ENCODE peak calls at places on chromosome 14, in seven cellular contexts. One of them, this sample, is unnamed.

GRCh38 chr14:55062517-55063351 is 11.3 kb downstream of the MAPK1IP1L start:
- DNase-seq in psoas muscle: peak; percentile 29
- DNase-seq in K562: no peak
- DNase-seq in neuronal stem cell: no peak
- DNase-seq in cardiac muscle cell: no peak
- DNase-seq in AG09309: no peak
- DNase-seq in AG10803: no peak
- DNase-seq in this sample: no peak

GRCh38 chr14:92135269-92135668 is 13.5 kb downstream of the CPSF2 start:
- DNase-seq in K562: no peak
- DNase-seq in neuronal stem cell: no peak
- DNase-seq in psoas muscle: no peak
- DNase-seq in AG09309: no peak
- DNase-seq in AG10803: peak; percentile 61
- DNase-seq in cardiac muscle cell: peak; percentile 2
- DNase-seq in this sample: no peak

GRCh38 chr14:36619853-36620252 is 37.4 kb upstream of the NKX2-8 start:
- DNase-seq in cardiac muscle cell: no peak
- DNase-seq in AG10803: no peak
- DNase-seq in K562: no peak
- DNase-seq in AG09309: no peak
- DNase-seq in neuronal stem cell: no peak
- DNase-seq in psoas muscle: no peak
- DNase-seq in this sample: no peak

GRCh38 chr14:94278732-94279131 is 14.3 kb downstream of the SERPINA10 start:
- DNase-seq in K562: no peak
- DNase-seq in neuronal stem cell: no peak
- DNase-seq in AG09309: no peak
- DNase-seq in cardiac muscle cell: no peak
- DNase-seq in AG10803: peak; percentile 27
- DNase-seq in psoas muscle: no peak
- DNase-seq in this sample: no peak

GRCh38 chr14:100292776-100293461 is 13.3 kb downstream of the SLC25A29 start:
- DNase-seq in psoas muscle: no peak
- DNase-seq in neuronal stem cell: no peak
- DNase-seq in cardiac muscle cell: no peak
- DNase-seq in AG09309: no peak
- DNase-seq in AG10803: no peak
- DNase-seq in K562: no peak
- DNase-seq in this sample: peak; percentile 51

GRCh38 chr14:92263681-92264080 is 59.3 kb upstream of the SLC24A4 start:
- DNase-seq in cardiac muscle cell: no peak
- DNase-seq in AG09309: no peak
- DNase-seq in K562: no peak
- DNase-seq in AG10803: no peak
- DNase-seq in neuronal stem cell: no peak
- DNase-seq in psoas muscle: no peak
- DNase-seq in this sample: no peak

GRCh38 chr14:102737402-102738372 is 39.6 kb upstream of the TRAF3 start:
- DNase-seq in AG10803: no peak
- DNase-seq in neuronal stem cell: no peak
- DNase-seq in K562: no peak
- DNase-seq in cardiac muscle cell: no peak
- DNase-seq in AG09309: no peak
- DNase-seq in psoas muscle: no peak
- DNase-seq in this sample: peak; percentile 36

GRCh38 chr14:92819011-92819410 is 24.9 kb downstream of the GOLGA5 start:
- DNase-seq in AG09309: no peak
- DNase-seq in neuronal stem cell: no peak
- DNase-seq in psoas muscle: no peak
- DNase-seq in AG10803: no peak
- DNase-seq in cardiac muscle cell: no peak
- DNase-seq in K562: no peak
- DNase-seq in this sample: no peak

GRCh38 chr14:55386037-55386798 is 25.4 kb downstream of the ATG14 start:
- DNase-seq in AG09309: no peak
- DNase-seq in psoas muscle: no peak
- DNase-seq in AG10803: no peak
- DNase-seq in cardiac muscle cell: no peak
- DNase-seq in neuronal stem cell: no peak
- DNase-seq in K562: no peak
- DNase-seq in this sample: no peak

GRCh38 chr14:91899213-91899612 is 31.9 kb upstream of the TC2N start:
- DNase-seq in psoas muscle: no peak
- DNase-seq in K562: no peak
- DNase-seq in AG09309: no peak
- DNase-seq in cardiac muscle cell: no peak
- DNase-seq in neuronal stem cell: no peak
- DNase-seq in AG10803: no peak
- DNase-seq in this sample: peak; percentile 69

GRCh38 chr14:91892918-91893527 is 25.7 kb upstream of the TC2N start:
- DNase-seq in psoas muscle: no peak
- DNase-seq in AG10803: no peak
- DNase-seq in K562: peak; percentile 54
- DNase-seq in cardiac muscle cell: peak; percentile 56
- DNase-seq in neuronal stem cell: peak; percentile 36
- DNase-seq in AG09309: no peak
- DNase-seq in this sample: no peak

GRCh38 chr14:90574640-90575131 is 177.9 kb downstream of the CALM1 start:
- DNase-seq in psoas muscle: peak; percentile 46
- DNase-seq in K562: no peak
- DNase-seq in AG09309: no peak
- DNase-seq in cardiac muscle cell: peak; percentile 81
- DNase-seq in AG10803: no peak
- DNase-seq in neuronal stem cell: no peak
- DNase-seq in this sample: no peak

GRCh38 chr14:93045965-93046695 is 69.6 kb downstream of the ITPK1 start:
- DNase-seq in psoas muscle: no peak
- DNase-seq in AG09309: peak; percentile 55
- DNase-seq in cardiac muscle cell: peak; percentile 69
- DNase-seq in neuronal stem cell: no peak
- DNase-seq in K562: peak; percentile 69
- DNase-seq in AG10803: peak; percentile 74
- DNase-seq in this sample: no peak

GRCh38 chr14:89012272-89013097 is 188.0 kb downstream of the TTC8 start:
- DNase-seq in neuronal stem cell: no peak
- DNase-seq in psoas muscle: no peak
- DNase-seq in AG09309: no peak
- DNase-seq in AG10803: no peak
- DNase-seq in K562: no peak
- DNase-seq in cardiac muscle cell: no peak
- DNase-seq in this sample: no peak
- H3K4me3 ChIP-seq in neuronal stem cell: no peak overlapping the region
- H3K4me3 ChIP-seq in psoas muscle: no peak overlapping the region
- H3K4me3 ChIP-seq in AG09309: no peak overlapping the region
- H3K4me3 ChIP-seq in AG10803: no peak overlapping the region
- H3K4me3 ChIP-seq in K562: no peak overlapping the region
- H3K4me3 ChIP-seq in cardiac muscle cell: no peak overlapping the region
- H3K4me3 ChIP-seq in this sample: peak overlapping the region; percentile 14

DNA sequence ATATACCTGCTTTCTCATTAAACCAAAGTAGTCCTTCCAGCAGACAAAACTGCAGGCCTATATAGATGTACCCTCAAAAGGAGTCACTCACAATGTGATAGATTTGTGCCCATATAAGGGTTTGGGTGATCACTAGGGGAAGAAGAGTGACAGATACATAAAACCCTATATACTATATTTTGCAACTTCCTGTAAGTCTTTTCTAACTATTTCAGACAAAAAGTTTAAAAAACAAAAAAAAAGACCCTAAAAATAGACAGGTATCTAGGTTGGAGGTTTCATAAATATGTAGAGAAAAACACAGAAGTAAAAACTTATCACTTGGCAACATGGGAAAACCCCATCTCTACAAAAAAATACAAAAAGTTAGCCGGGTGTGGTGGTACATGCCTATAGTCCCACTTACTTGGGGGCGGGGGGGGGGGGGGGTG is 3.0 kb downstream of the VCPKMT start:
- DNase-seq in K562: no peak
- DNase-seq in AG10803: no peak
- DNase-seq in psoas muscle: no peak
- DNase-seq in AG09309: no peak
- DNase-seq in neuronal stem cell: no peak
- DNase-seq in cardiac muscle cell: no peak
- DNase-seq in this sample: no peak
- H3K4me3 ChIP-seq in K562: no peak overlapping the region
- H3K4me3 ChIP-seq in AG10803: no peak overlapping the region
- H3K4me3 ChIP-seq in psoas muscle: no peak overlapping the region
- H3K4me3 ChIP-seq in AG09309: no peak overlapping the region
- H3K4me3 ChIP-seq in neuronal stem cell: no peak overlapping the region
- H3K4me3 ChIP-seq in cardiac muscle cell: no peak overlapping the region
- H3K4me3 ChIP-seq in this sample: no peak overlapping the region

GRCh38 chr14:31026076-31026394 is at the start of gene STRN3:
- DNase-seq in AG10803: no peak
- DNase-seq in cardiac muscle cell: no peak
- DNase-seq in AG09309: no peak
- DNase-seq in K562: no peak
- DNase-seq in psoas muscle: no peak
- DNase-seq in neuronal stem cell: no peak
- DNase-seq in this sample: no peak
- H3K4me3 ChIP-seq in AG10803: peak within 1 kb of the TSS; percentile 86
- H3K4me3 ChIP-seq in cardiac muscle cell: peak within 1 kb of the TSS; percentile 94
- H3K4me3 ChIP-seq in AG09309: peak within 1 kb of the TSS; percentile 84
- H3K4me3 ChIP-seq in K562: peak within 1 kb of the TSS; percentile 98
- H3K4me3 ChIP-seq in psoas muscle: peak within 1 kb of the TSS; percentile 98
- H3K4me3 ChIP-seq in neuronal stem cell: peak within 1 kb of the TSS; percentile 99
- H3K4me3 ChIP-seq in this sample: peak within 1 kb of the TSS; percentile 92

GRCh38 chr14:21734457-21735074 is 60.9 kb upstream of the OR4E1 start:
- DNase-seq in psoas muscle: no peak
- DNase-seq in K562: peak; percentile 19
- DNase-seq in neuronal stem cell: peak; percentile 39
- DNase-seq in cardiac muscle cell: peak; percentile 79
- DNase-seq in AG09309: no peak
- DNase-seq in AG10803: no peak
- DNase-seq in this sample: no peak
- H3K4me3 ChIP-seq in psoas muscle: no peak overlapping the region
- H3K4me3 ChIP-seq in K562: no peak overlapping the region
- H3K4me3 ChIP-seq in neuronal stem cell: no peak overlapping the region
- H3K4me3 ChIP-seq in cardiac muscle cell: no peak overlapping the region
- H3K4me3 ChIP-seq in AG09309: no peak overlapping the region
- H3K4me3 ChIP-seq in AG10803: no peak overlapping the region
- H3K4me3 ChIP-seq in this sample: no peak overlapping the region

DNA sequence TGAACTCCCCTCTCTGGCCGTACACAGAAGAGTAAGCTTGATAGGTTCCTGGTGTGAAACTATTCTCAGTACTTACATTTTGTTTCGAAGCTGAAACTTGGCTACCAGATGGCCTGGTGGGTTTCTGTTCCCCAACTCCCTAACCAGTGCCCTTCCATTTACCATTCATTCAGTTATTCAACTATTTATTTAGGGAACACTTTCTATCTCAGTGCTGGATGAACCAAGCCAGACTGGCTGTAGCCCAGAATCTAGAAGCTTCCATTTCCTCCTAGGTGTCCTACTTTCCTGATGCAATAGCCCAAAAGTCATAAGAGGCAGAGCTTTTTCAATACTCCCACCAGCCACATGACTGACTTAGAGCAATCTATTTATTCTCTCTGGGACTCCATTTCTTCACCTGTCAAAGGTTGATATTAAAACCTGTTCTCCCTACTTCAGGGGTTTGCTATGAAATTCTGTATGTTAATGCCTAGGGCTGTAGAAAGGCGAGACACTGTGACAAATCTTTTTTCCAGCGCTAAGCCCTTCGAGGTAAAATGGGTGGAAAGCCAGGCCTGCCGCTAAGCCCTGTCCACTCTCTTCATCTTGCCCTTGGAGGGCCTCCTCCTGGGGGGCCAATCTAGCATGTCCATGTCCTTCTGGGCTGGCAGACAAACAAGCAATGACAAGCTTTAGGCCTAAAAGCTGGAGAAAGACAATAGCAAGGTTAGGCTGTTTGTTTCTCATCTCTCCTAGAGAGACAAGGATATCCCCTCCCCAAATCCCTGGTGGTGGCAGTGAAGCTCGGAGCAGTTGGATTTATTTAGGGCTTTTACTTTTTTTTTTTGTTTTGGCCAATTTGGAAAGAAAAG is 8.2 kb upstream of the IRF2BPL start:
- DNase-seq in neuronal stem cell: no peak
- DNase-seq in AG09309: no peak
- DNase-seq in cardiac muscle cell: no peak
- DNase-seq in psoas muscle: no peak
- DNase-seq in K562: no peak
- DNase-seq in AG10803: no peak
- DNase-seq in this sample: peak; percentile 72
- H3K4me3 ChIP-seq in neuronal stem cell: no peak overlapping the region
- H3K4me3 ChIP-seq in AG09309: no peak overlapping the region
- H3K4me3 ChIP-seq in cardiac muscle cell: no peak overlapping the region
- H3K4me3 ChIP-seq in psoas muscle: no peak overlapping the region
- H3K4me3 ChIP-seq in K562: no peak overlapping the region
- H3K4me3 ChIP-seq in AG10803: no peak overlapping the region
- H3K4me3 ChIP-seq in this sample: no peak overlapping the region

DNA sequence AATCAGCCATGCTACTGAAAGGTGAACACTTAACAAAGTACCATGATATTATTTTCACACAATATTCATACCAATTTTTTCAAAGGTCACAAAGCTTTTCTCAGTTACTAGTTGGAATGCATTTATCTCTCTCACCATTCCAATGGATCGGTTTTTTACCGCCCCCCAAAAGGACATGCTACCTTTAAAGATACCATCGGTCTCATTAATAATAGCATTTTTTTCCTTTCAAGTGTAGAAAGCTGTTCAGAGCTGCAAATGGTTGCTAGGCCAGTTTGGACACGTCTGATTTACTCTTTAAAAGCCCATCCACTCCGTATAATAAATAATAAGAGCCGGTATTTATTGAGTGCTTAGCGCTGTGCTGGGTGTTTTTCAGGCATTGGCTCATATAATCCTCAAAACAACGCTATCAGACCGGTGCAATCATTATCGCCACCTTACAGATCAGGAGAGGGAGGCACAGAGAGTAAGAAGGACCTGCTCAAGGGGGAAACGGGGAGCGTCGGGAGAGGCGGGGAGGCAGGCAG is 35.0 kb upstream of the STON2 start:
- DNase-seq in neuronal stem cell: no peak
- DNase-seq in AG10803: no peak
- DNase-seq in K562: peak; percentile 49
- DNase-seq in psoas muscle: no peak
- DNase-seq in cardiac muscle cell: no peak
- DNase-seq in AG09309: no peak
- DNase-seq in this sample: no peak
- H3K4me3 ChIP-seq in neuronal stem cell: peak overlapping the region; percentile 87
- H3K4me3 ChIP-seq in AG10803: no peak overlapping the region
- H3K4me3 ChIP-seq in K562: peak overlapping the region; percentile 59
- H3K4me3 ChIP-seq in psoas muscle: peak overlapping the region; percentile 71
- H3K4me3 ChIP-seq in cardiac muscle cell: peak overlapping the region; percentile 39
- H3K4me3 ChIP-seq in AG09309: no peak overlapping the region
- H3K4me3 ChIP-seq in this sample: peak overlapping the region; percentile 73

This sample was measured in right lobe of liver.